ENCODE peak calls at places on chromosome 14, in ten cellular contexts. F is HCT116, P is heart left ventricle, O is tibial artery, Y is esophagus squamous epithelium, B is suprapubic skin, T is colonic mucosa, S is right lobe of liver, K is A673, E is neural progenitor cell. V is an unnamed sample.

GRCh38 chr14:54817506-54817905 is 85.1 kb downstream of the GCH1 start:
- DNase-seq in F (no peak), P (no peak), E (peak), B (no peak), T (no peak), K (no peak), O (no peak), S (no peak), Y (no peak), V (no peak)

GRCh38 chr14:25698111-25698510 is 648.2 kb upstream of the STXBP6 start:
- DNase-seq in K (no peak), P (no peak), S (no peak), Y (no peak), F (no peak), O (no peak), E (no peak), B (no peak), T (no peak), V (no peak)

GRCh38 chr14:60771117-60771516 is 36.6 kb downstream of the MNAT1 start:
- DNase-seq in Y (no peak), O (no peak), K (no peak), S (no peak), P (no peak), B (no peak), F (no peak), E (no peak), T (no peak), V (no peak)

GRCh38 chr14:93008381-93008780 is 85.4 kb downstream of the CHGA start:
- DNase-seq in O (no peak), P (no peak), T (no peak), S (no peak), F (no peak), K (no peak), B (no peak), Y (no peak), E (no peak), V (no peak)

GRCh38 chr14:101480022-101480746 is 81.1 kb upstream of the DIO3 start:
- DNase-seq in K (no peak), Y (no peak), O (peak), E (no peak), B (peak), P (peak), S (peak), F (no peak), T (peak), V (no peak)

GRCh38 chr14:81562818-81563217 is 29.2 kb upstream of the SEL1L start:
- DNase-seq in O (no peak), S (no peak), B (no peak), E (no peak), Y (no peak), T (no peak), K (no peak), P (no peak), F (no peak), V (no peak)

GRCh38 chr14:99554184-99554583 is 49.8 kb downstream of the CCDC85C start:
- DNase-seq in T (no peak), O (no peak), F (no peak), B (no peak), P (no peak), E (no peak), Y (no peak), S (peak), K (no peak), V (no peak)

GRCh38 chr14:89858084-89858483 is 96.4 kb downstream of the EFCAB11 start:
- DNase-seq in S (no peak), F (no peak), T (no peak), K (no peak), Y (no peak), E (no peak), O (no peak), B (no peak), P (no peak), V (no peak)

GRCh38 chr14:77158175-77158908 is 16.8 kb upstream of the ZDHHC22 start:
- DNase-seq in B (no peak), S (no peak), K (peak), P (no peak), Y (no peak), O (no peak), T (no peak), F (no peak), E (peak), V (peak)

GRCh38 chr14:75428230-75429104 is 645 bp downstream of the JDP2 start:
- DNase-seq in P (peak), T (peak), E (no peak), S (peak), F (no peak), B (peak), K (no peak), Y (no peak), O (no peak), V (no peak)

GRCh38 chr14:23402296-23403138 is 5.6 kb downstream of the MYH6 start:
- DNase-seq in E (no peak), K (no peak), P (no peak), B (no peak), O (no peak), Y (no peak), F (no peak), T (no peak), S (no peak), V (no peak)

GRCh38 chr14:65846469-65846868 is 433.9 kb downstream of the FUT8 start:
- DNase-seq in F (no peak), K (no peak), S (no peak), E (no peak), Y (no peak), P (no peak), T (no peak), B (no peak), O (no peak), V (no peak)

GRCh38 chr14:35331605-35332516 is 39.7 kb downstream of the PSMA6 start:
- DNase-seq in B (peak), K (no peak), Y (no peak), P (no peak), F (peak), T (peak), E (no peak), S (no peak), O (no peak), V (no peak)

GRCh38 chr14:76701981-76702380 is 59.3 kb upstream of the VASH1 start:
- DNase-seq in P (peak), E (no peak), T (no peak), F (no peak), S (peak), Y (no peak), K (no peak), B (no peak), O (peak), V (no peak)

GRCh38 chr14:76957224-76957881 is 71.2 kb downstream of the IRF2BPL start:
- DNase-seq in S (no peak), P (no peak), T (no peak), K (peak), O (no peak), Y (no peak), E (no peak), F (no peak), B (no peak), V (no peak)

GRCh38 chr14:97838986-97839385 is 1041.8 kb downstream of the VRK1 start:
- DNase-seq in Y (no peak), F (no peak), S (no peak), O (no peak), E (no peak), P (no peak), K (no peak), B (no peak), T (no peak), V (no peak)

GRCh38 chr14:105488781-105489606 is 2.1 kb upstream of the TEDC1 start:
- DNase-seq in K (no peak), E (peak), F (no peak), B (no peak), Y (no peak), T (peak), O (no peak), P (no peak), S (no peak), V (no peak)

GRCh38 chr14:104813286-104813685 is 12.4 kb downstream of the ZBTB42 start:
- DNase-seq in E (peak), K (no peak), S (no peak), P (peak), O (no peak), F (no peak), T (no peak), B (no peak), Y (no peak), V (no peak)

GRCh38 chr14:100567009-100567876 is 20.0 kb downstream of the BEGAIN start:
- DNase-seq in B (no peak), E (peak), S (no peak), P (no peak), O (no peak), Y (no peak), T (no peak), K (no peak), F (no peak), V (no peak)

GRCh38 chr14:41922014-41922413 is 315.3 kb downstream of the LRFN5 start:
- DNase-seq in K (no peak), F (no peak), Y (no peak), P (no peak), E (no peak), S (no peak), B (no peak), T (no peak), O (no peak), V (no peak)

GRCh38 chr14:60637490-60638452 is 11.5 kb downstream of the SIX1 start:
- DNase-seq in S (no peak), T (no peak), E (peak), K (peak), F (no peak), Y (no peak), B (no peak), P (no peak), O (no peak), V (no peak)

GRCh38 chr14:94364964-94365363 is 23.4 kb downstream of the SERPINA1 start:
- DNase-seq in S (no peak), P (no peak), E (no peak), Y (no peak), B (no peak), K (no peak), T (no peak), F (no peak), O (peak), V (no peak)

GRCh38 chr14:22112004-22112403 is 438.4 kb upstream of the OR4E1 start:
- DNase-seq in O (no peak), Y (no peak), S (no peak), B (no peak), E (peak), F (no peak), K (peak), T (peak), P (no peak), V (no peak)

GRCh38 chr14:52015411-52016030 is 26.2 kb downstream of the RTRAF start:
- DNase-seq in T (no peak), K (peak), O (no peak), P (no peak), F (peak), E (peak), S (no peak), B (no peak), Y (no peak), V (no peak)

GRCh38 chr14:76924363-76925151 is 98.3 kb downstream of the LRRC74A start:
- DNase-seq in O (no peak), F (no peak), S (no peak), Y (no peak), B (no peak), P (no peak), T (no peak), E (peak), K (peak), V (no peak)

GRCh38 chr14:106831322-106831720 is 1304.9 kb downstream of the TMEM121 start:
- DNase-seq in K (peak), P (no peak), Y (no peak), F (no peak), T (no peak), B (no peak), E (no peak), O (no peak), S (no peak), V (no peak)

DNA sequence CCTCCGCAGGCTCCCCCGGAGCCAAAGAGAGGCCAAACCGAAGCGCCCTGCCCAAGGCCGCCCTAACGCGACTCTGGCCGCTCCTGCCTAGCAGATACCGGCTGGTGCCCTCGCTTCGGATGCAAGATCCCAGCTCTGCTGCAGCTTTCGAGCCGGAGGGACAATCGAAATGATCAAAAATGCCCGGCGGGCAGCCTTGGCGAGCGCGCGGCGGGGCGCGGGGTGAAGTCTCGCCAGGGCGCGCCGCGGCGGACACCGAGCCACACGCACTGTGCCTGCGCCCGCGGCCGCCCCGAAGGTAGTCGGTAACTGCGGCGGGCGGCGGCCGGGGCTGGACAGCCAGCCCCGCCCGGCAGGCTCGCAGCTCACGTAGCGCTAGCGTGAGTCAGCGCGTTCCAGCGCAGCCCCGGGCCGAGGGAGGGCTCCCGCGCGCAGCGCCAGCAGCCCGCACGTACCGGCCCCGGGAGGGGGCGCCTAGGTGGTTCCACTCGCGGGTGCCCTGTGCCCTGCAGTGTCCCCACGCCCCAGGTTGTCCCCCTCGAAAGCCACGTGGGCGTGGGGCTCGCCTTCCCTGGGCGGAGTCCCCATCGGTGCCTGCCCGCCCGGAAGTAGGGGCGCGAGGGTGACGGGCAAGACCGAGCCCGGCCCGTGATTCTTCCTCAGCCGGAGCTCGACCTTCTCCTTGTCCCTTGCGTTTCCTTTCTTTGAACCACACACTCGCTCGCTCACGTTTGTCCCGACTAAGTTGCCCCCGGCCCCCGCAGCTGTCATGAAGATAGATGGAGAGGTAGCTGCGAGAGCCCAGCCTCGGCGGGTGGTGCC is 109.3 kb upstream of the EGLN3 start:
- DNase-seq in O (peak), T (peak), P (peak), S (peak), B (peak), K (peak), E (peak), Y (no peak), F (no peak), V (no peak)
- TF ChIP-seq CTCF in O (peak), T (peak), P (peak), S (peak), B (no peak), K (peak), E (peak), Y (peak), F (no peak), V (peak)

GRCh38 chr14:67814826-67815225 is 1.6 kb downstream of the ZFYVE26 start:
- DNase-seq in P (no peak), F (no peak), B (no peak), T (no peak), O (no peak), Y (no peak), K (no peak), E (peak), S (no peak), V (no peak)
- H3K4me3 ChIP-seq in P (no peak), F (no peak), B (peak), T (no peak), O (no peak), Y (no peak), K (no peak), E (peak), S (no peak), V (no peak)

GRCh38 chr14:103652806-103653205 is 23.8 kb downstream of the KLC1 start:
- DNase-seq in T (no peak), S (no peak), F (no peak), E (no peak), B (no peak), P (no peak), K (no peak), O (no peak), Y (no peak), V (no peak)

GRCh38 chr14:103656758-103657133 is 27.7 kb downstream of the KLC1 start:
- DNase-seq in F (no peak), Y (no peak), S (no peak), K (no peak), O (no peak), B (no peak), T (no peak), E (no peak), P (no peak), V (no peak)

GRCh38 chr14:103653802-103654201 is 24.8 kb downstream of the KLC1 start:
- DNase-seq in K (no peak), Y (no peak), F (no peak), E (no peak), B (no peak), T (no peak), O (no peak), P (no peak), S (no peak), V (no peak)

GRCh38 chr14:103656031-103656757 is 27.2 kb downstream of the KLC1 start:
- DNase-seq in E (no peak), T (no peak), S (no peak), O (no peak), K (no peak), B (no peak), P (no peak), F (no peak), Y (no peak), V (no peak)

GRCh38 chr14:103654619-103655018 is 25.6 kb downstream of the KLC1 start:
- DNase-seq in B (no peak), O (no peak), K (no peak), F (no peak), Y (no peak), T (no peak), P (no peak), S (no peak), E (no peak), V (no peak)
- H3K27ac ChIP-seq in B (no peak), O (peak), K (no peak), F (no peak), Y (no peak), T (no peak), P (no peak), S (no peak), E (no peak), V (no peak)

GRCh38 chr14:70779667-70780066 is 29.6 kb downstream of the MAP3K9 start:
- DNase-seq in O (no peak), K (no peak), F (no peak), T (no peak), Y (no peak), S (peak), B (no peak), P (peak), E (no peak), V (no peak)
- TF ChIP-seq CTCF in O (no peak), K (no peak), F (no peak), T (no peak), Y (no peak), S (no peak), B (no peak), P (no peak), E (no peak), V (no peak)

V was measured in AG04450.